ENCODE peak calls at places on chromosomes 4 and X, in five cellular contexts. M is PC-9, D is OCI-LY7, C is A549, T is K562. F is an unnamed sample.

GRCh38 chr4:56370377-56370776 is 16.9 kb downstream of the AASDH start:
- DNase-seq in C (no peak), M (no peak), T (no peak), D (no peak), F (no peak)

GRCh38 chrX:97984641-97985040 is 1100.9 kb downstream of the RPA4 start:
- DNase-seq in M (no peak), D (peak), C (no peak), T (no peak), F (peak)

GRCh38 chr4:83013420-83013867 is 2.8 kb upstream of the LIN54 start:
- DNase-seq in D (peak), T (peak), M (no peak), C (no peak), F (no peak)

GRCh38 chr4:8035371-8035780 is 95.7 kb upstream of the AFAP1 start:
- DNase-seq in D (no peak), M (no peak), T (no peak), C (no peak), F (peak)

GRCh38 chrX:122270809-122271494 is 913.1 kb upstream of the GRIA3 start:
- DNase-seq in M (no peak), D (no peak), T (no peak), C (no peak), F (no peak)

GRCh38 chr4:71344067-71344466 is 5.2 kb downstream of the SLC4A4 start:
- DNase-seq in T (no peak), M (no peak), D (no peak), C (no peak), F (no peak)

GRCh38 chr4:13998850-13999249 is 371.3 kb upstream of the BOD1L1 start:
- DNase-seq in M (no peak), C (peak), D (no peak), T (no peak), F (no peak)

GRCh38 chr4:4852591-4853362 is 6.7 kb upstream of the MSX1 start:
- DNase-seq in C (no peak), M (no peak), T (peak), D (no peak), F (peak)

GRCh38 chr4:74418063-74418670 is 26.8 kb upstream of the AREG start:
- DNase-seq in D (no peak), M (peak), T (no peak), C (peak), F (peak)

GRCh38 chrX:30283456-30284200 is 25.6 kb downstream of the NR0B1 start:
- DNase-seq in M (peak), D (no peak), T (peak), C (peak), F (peak)

GRCh38 chr4:176207839-176208238 is 12.5 kb upstream of the SPATA4 start:
- DNase-seq in T (no peak), C (no peak), M (no peak), D (no peak), F (no peak)

GRCh38 chrX:101682723-101683122 is 23.1 kb upstream of the ARMCX2 start:
- DNase-seq in M (no peak), D (no peak), T (no peak), C (no peak), F (no peak)

GRCh38 chrX:147550217-147550616 is 361.5 kb upstream of the FMR1 start:
- DNase-seq in D (peak), C (no peak), M (peak), T (peak), F (no peak)

GRCh38 chrX:13752646-13753045 is 18.1 kb downstream of the OFD1 start:
- DNase-seq in C (no peak), M (no peak), T (no peak), D (peak), F (no peak)

GRCh38 chr4:38691251-38692008 is 27.4 kb downstream of the KLF3 start:
- DNase-seq in C (no peak), T (no peak), D (no peak), M (no peak), F (no peak)

GRCh38 chrX:16319929-16320328 is 152.6 kb downstream of the MAGEB17 start:
- DNase-seq in M (no peak), T (no peak), D (no peak), C (no peak), F (no peak)

GRCh38 chrX:19824603-19825002 is 62.8 kb downstream of the SH3KBP1 start:
- DNase-seq in C (no peak), D (no peak), T (no peak), M (no peak), F (no peak)

GRCh38 chr4:113636877-113637276 is 124.7 kb downstream of the CAMK2D start:
- DNase-seq in C (no peak), M (peak), D (peak), T (peak), F (peak)

GRCh38 chrX:9873360-9873759 is 87.1 kb downstream of the SHROOM2 start:
- DNase-seq in T (no peak), D (no peak), C (no peak), M (no peak), F (no peak)

GRCh38 chrX:11949291-11949690 is 189.0 kb upstream of the FRMPD4 start:
- DNase-seq in D (no peak), T (no peak), C (no peak), M (no peak), F (no peak)

GRCh38 chr4:185473247-185473646 is 1.7 kb upstream of the CCDC110 start:
- DNase-seq in M (no peak), T (no peak), D (no peak), C (no peak), F (no peak)

GRCh38 chr4:156901871-156902270 is 69.7 kb downstream of the PDGFC start:
- DNase-seq in M (no peak), C (no peak), D (no peak), T (no peak), F (no peak)

GRCh38 chr4:1172971-1173757 is 781 bp upstream of the SPON2 start:
- DNase-seq in M (no peak), T (no peak), C (peak), D (no peak), F (no peak)
- H3K4me3 ChIP-seq in M (no peak), T (no peak), C (no peak), D (no peak), F (no peak)

DNA sequence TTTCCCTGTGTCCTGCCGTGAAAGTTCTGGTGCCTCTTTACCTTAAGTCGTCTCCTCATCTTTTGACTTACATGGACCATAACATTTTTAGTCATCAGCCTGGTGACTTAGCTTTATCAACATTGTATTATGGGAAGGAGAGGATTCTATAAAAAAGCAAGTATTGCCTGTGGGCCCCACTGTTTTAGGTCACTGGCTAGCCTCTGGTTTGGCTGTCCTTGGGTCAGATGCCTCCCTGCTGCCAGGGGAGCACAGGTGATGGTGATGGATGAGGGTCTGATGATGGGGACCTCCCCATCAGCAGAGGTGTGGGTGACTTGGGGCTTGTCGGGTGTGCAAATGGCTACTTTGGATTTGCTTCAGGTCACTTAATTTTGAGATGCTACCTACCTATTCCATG is 51.8 kb downstream of the FAM193A start:
- DNase-seq in M (no peak), D (no peak), C (no peak), T (no peak), F (no peak)
- H3K4me2 ChIP-seq in M (no peak), D (no peak), C (no peak), T (no peak), F (no peak)

DNA sequence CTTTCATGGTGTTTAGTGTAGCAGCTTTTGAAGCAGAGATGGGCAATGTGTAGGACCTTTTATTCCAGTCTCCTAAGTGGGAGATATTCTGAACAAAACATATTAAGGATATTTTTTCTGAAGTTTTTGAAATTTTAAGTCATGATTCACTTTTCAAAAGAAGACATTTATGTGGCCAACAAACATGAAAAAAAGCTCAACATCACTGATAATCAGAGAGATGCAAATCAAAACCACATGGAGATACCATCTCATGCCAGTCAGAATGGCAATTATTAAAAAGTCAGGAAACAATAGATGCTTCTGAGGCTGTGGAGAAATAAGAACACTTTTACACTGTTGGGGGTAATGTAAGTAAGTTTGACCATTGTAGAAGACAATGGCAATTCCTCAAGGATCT is 76.0 kb downstream of the FAT4 start:
- DNase-seq in T (no peak), C (no peak), M (no peak), D (no peak), F (no peak)
- H3K4me3 ChIP-seq in T (no peak), C (no peak), M (no peak), D (no peak), F (no peak)

GRCh38 chr4:9987749-9988346 is 33.4 kb downstream of the SLC2A9 start:
- DNase-seq in C (no peak), D (no peak), T (no peak), M (no peak), F (no peak)

GRCh38 chr4:9994246-9994847 is 26.9 kb downstream of the SLC2A9 start:
- DNase-seq in T (no peak), D (no peak), M (no peak), C (no peak), F (no peak)

GRCh38 chr4:9988349-9988748 is 32.9 kb downstream of the SLC2A9 start:
- DNase-seq in D (no peak), C (no peak), M (no peak), T (no peak), F (no peak)

GRCh38 chr4:9984621-9985020 is 36.7 kb downstream of the SLC2A9 start:
- DNase-seq in T (no peak), D (no peak), M (no peak), C (no peak), F (no peak)

DNA sequence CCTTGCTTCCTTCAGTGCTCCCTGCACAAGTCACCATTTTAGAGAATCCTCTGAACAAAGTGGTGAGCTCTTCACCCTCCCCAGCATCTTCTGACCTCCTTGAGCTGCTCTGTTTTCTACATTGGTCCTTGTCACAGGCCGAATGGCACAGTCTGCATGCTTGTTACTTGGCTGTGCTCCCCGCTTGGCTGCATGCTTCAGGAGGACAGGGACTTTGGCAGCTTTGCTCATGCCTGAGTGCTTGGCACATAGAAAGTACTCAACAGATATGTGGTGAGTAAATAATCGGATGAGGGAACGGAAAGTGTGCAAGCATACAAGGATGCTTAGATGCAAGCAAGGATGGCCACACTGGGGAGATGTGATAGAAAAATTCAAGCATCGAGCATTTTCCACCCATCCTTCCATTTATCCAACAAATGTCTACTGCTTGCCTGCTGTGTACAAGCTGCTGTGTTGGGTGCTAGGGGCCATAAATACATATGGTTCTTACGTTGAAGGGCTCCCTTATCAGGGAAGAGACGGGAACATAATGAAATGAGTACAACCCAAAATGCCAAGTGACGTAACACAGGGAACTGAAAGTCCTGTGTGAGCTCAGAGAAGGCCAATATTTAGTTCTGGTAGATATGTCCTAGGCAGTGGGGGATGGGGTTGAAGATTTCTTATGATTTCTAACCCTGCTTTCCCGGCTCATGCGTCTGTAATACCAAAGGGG is 31.2 kb downstream of the SLC2A9 start:
- DNase-seq in M (no peak), D (no peak), T (no peak), C (no peak), F (no peak)
- H3K4me2 ChIP-seq in M (no peak), D (no peak), T (no peak), C (no peak), F (no peak)

DNA sequence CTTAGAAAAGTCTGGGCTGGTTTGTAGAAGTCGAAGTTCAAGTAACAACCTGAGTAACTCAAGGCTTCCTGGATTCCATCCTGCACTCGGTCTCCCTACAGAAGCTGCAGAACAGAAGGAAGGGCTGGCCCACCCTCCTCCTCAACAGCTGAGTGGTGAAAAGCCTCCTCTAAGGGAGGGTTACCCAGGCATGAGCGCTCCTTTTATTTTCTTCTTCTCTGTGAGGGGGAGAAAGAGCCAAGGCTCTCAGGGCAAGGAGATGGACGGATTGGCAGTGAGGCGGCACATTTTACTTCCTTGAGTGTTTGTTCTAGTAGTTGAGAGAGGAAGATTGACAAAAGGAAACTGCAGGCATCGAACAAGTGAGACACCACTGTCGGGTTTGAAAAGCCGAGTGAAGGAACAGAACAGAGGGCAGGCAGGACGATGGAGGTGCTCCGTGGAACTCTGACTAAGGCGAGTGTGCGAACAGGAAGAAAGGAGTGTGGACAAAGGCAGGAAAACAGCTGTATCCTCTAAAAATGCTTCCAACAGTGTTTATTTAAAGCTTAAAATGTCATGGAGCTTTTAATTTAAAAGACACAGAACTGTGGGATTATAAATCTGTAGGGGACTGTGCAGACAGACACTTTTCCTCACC is 38.4 kb upstream of the STS start:
- DNase-seq in D (peak), T (no peak), M (no peak), C (no peak), F (no peak)
- H3K4me3 ChIP-seq in D (peak), T (no peak), M (no peak), C (no peak), F (no peak)

GRCh38 chrX:143634373-143634685 is 1.6 kb downstream of the SLITRK4 start:
- DNase-seq in C (no peak), T (no peak), D (no peak), M (no peak), F (no peak)
- H3K4me2 ChIP-seq in C (peak), T (no peak), D (no peak), M (no peak), F (no peak)

F was measured in mammary epithelial cell.